ENCODE peak calls at places on chromosomes 3 and 15, in four cellular contexts. R, C, J and B are unnamed samples. For H3K9me3, the result is how much of the 10 kb centered on the place peaks cover.

GRCh38 chr3:2869905-2870304 is 240.3 kb downstream of the IL5RA start:
- DNase-seq in R (no peak), C (no peak), J (no peak), B (no peak)

GRCh38 chr3:107024481-107025153 is 352.6 kb upstream of the CCDC54 start:
- DNase-seq in R (peak), C (no peak), J (no peak), B (no peak)

GRCh38 chr3:179168933-179169332 is 20.8 kb downstream of the PIK3CA start:
- DNase-seq in R (no peak), C (no peak), J (no peak), B (no peak)

GRCh38 chr3:79081285-79081684 is 686.5 kb downstream of the ROBO1 start:
- DNase-seq in R (no peak), C (no peak), J (no peak), B (no peak)

GRCh38 chr3:37144806-37145205 is 29.6 kb downstream of the LRRFIP2 start:
- DNase-seq in R (no peak), C (no peak), J (no peak), B (peak)

GRCh38 chr15:71312194-71312708 is 197.0 kb downstream of the THSD4 start:
- DNase-seq in R (no peak), C (no peak), J (no peak), B (no peak)

GRCh38 chr3:66035763-66036477 is 2.8 kb downstream of the MAGI1 start:
- DNase-seq in R (peak), C (no peak), J (peak), B (no peak)

GRCh38 chr3:186025161-186025560 is 83.7 kb downstream of the ETV5 start:
- DNase-seq in R (peak), C (no peak), J (no peak), B (no peak)

GRCh38 chr15:78131295-78132021 is at the start of gene CIB2:
- DNase-seq in R (peak), C (peak), J (peak), B (peak)

GRCh38 chr15:90553248-90553745 is 23.6 kb downstream of the CRTC3 start:
- DNase-seq in R (peak), C (no peak), J (no peak), B (no peak)

GRCh38 chr3:156575661-156576450 is 20.9 kb upstream of the SSR3 start:
- DNase-seq in R (no peak), C (no peak), J (no peak), B (no peak)

GRCh38 chr15:38216763-38217162 is 35.9 kb upstream of the SPRED1 start:
- DNase-seq in R (no peak), C (no peak), J (no peak), B (no peak)

GRCh38 chr15:77966540-77967290 is 110.8 kb downstream of the TBC1D2B start:
- DNase-seq in R (peak), C (no peak), J (no peak), B (peak)

GRCh38 chr3:135751991-135752390 is 213.5 kb upstream of the PPP2R3A start:
- DNase-seq in R (no peak), C (no peak), J (no peak), B (no peak)

GRCh38 chr15:71447328-71448250 is 332.3 kb downstream of the THSD4 start:
- DNase-seq in R (no peak), C (no peak), J (no peak), B (no peak)

GRCh38 chr3:178646205-178646604 is 110.0 kb downstream of the KCNMB2 start:
- DNase-seq in R (no peak), C (no peak), J (no peak), B (no peak)

GRCh38 chr3:19662516-19662915 is 271.5 kb downstream of the EFHB start:
- DNase-seq in R (no peak), C (no peak), J (no peak), B (no peak)

GRCh38 chr15:67831363-67831762 is 6.1 kb downstream of the SKOR1 start:
- DNase-seq in R (no peak), C (no peak), J (no peak), B (no peak)

GRCh38 chr3:40719660-40720287 is 195.0 kb downstream of the ZNF621 start:
- DNase-seq in R (peak), C (no peak), J (peak), B (no peak)

GRCh38 chr3:79872483-79872882 is 104.7 kb upstream of the ROBO1 start:
- DNase-seq in R (peak), C (no peak), J (no peak), B (no peak)

GRCh38 chr15:30984542-30984941 is 6.9 kb downstream of the MTMR10 start:
- DNase-seq in R (no peak), C (no peak), J (no peak), B (no peak)

GRCh38 chr3:58522759-58523425 is 14.1 kb downstream of the ACOX2 start:
- DNase-seq in R (no peak), C (no peak), J (no peak), B (no peak)

GRCh38 chr3:155585384-155585783 is 159.5 kb downstream of the PLCH1 start:
- DNase-seq in R (no peak), C (no peak), J (peak), B (no peak)

GRCh38 chr15:66850078-66850991 is 148.3 kb downstream of the SMAD6 start:
- DNase-seq in R (peak), C (peak), J (no peak), B (no peak)

GRCh38 chr15:51053571-51053970 is 41.1 kb downstream of the TNFAIP8L3 start:
- DNase-seq in R (no peak), C (no peak), J (no peak), B (no peak)

GRCh38 chr15:100083572-100083971 is 258.2 kb downstream of the ADAMTS17 start:
- DNase-seq in R (no peak), C (peak), J (no peak), B (no peak)

GRCh38 chr3:52317601-52318000 is 1.5 kb downstream of the DNAH1 start:
- DNase-seq in R (peak), C (peak), J (peak), B (peak)

GRCh38 chr15:44029003-44029402 is 166.1 kb downstream of the FRMD5 start:
- DNase-seq in R (peak), C (no peak), J (no peak), B (no peak)

GRCh38 chr3:197730200-197730599 is 6.5 kb downstream of the RUBCN start:
- DNase-seq in R (peak), C (no peak), J (no peak), B (no peak)
- H3K27ac ChIP-seq in R (no peak), C (no peak), J (no peak), B (no peak)

GRCh38 chr3:26108846-26109489 is 319.1 kb downstream of the OXSM start:
- DNase-seq in R (no peak), C (no peak), J (no peak), B (no peak)

GRCh38 chr3:26118165-26118564 is 328.3 kb downstream of the OXSM start:
- DNase-seq in R (no peak), C (no peak), J (no peak), B (no peak)

DNA sequence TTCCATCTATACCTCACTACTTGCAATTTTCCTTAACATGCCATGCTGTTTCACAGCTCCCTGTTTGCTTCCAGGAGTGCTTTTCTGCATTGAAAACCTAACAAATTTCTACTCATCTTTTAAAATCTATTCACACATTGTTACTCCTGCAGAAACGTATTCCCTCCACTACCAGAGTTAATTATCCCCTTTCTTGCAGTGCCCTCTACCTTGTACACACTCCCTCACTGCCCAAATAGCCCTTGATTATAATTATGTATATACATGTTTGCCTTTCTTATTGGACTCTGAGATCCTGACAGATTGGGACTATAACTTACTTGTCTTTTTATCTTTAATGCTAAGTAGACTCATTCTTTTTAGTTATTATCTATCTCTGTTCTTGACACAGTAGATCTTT is 325.0 kb downstream of the OXSM start:
- DNase-seq in R (no peak), C (no peak), J (no peak), B (no peak)
- H3K9me3 ChIP-seq in R (under half), C (under half), J (under half), B (under half)

DNA sequence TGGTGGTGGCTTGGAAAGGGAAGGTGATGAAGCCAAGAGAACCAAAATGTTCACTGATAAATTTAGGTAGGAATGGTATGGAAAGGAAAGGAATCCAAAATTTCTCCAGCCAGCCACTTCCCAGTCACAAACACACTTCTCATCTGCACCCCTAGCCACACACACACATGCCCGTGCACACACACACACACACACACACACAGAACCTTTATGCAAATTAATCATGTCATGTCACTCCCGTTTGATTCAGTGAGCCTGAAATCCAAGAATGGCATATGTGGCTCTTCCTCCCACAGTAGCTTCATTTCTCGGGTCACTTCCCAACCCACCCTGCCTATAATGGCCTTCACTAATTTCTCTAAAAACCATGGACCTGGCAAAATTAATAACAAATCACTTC is 3.1 kb upstream of the HLTF start:
- DNase-seq in R (no peak), C (no peak), J (no peak), B (no peak)
- H3K4me3 ChIP-seq in R (no peak), C (no peak), J (no peak), B (no peak)

GRCh38 chr3:150165396-150166094 is 194.8 kb upstream of the PFN2 start:
- DNase-seq in R (no peak), C (no peak), J (no peak), B (no peak)
- H3K27ac ChIP-seq in R (no peak), C (no peak), J (no peak), B (no peak)

GRCh38 chr3:26102376-26103110 is 312.7 kb downstream of the OXSM start:
- DNase-seq in R (no peak), C (no peak), J (no peak), B (no peak)

GRCh38 chr3:26104856-26105255 is 315.0 kb downstream of the OXSM start:
- DNase-seq in R (no peak), C (no peak), J (no peak), B (no peak)

GRCh38 chr3:26099692-26100091 is 309.8 kb downstream of the OXSM start:
- DNase-seq in R (no peak), C (no peak), J (no peak), B (no peak)

GRCh38 chr3:26100176-26100575 is 310.3 kb downstream of the OXSM start:
- DNase-seq in R (no peak), C (no peak), J (no peak), B (no peak)
- H3K9me3 ChIP-seq in R (under half), C (under half), J (under half), B (under half)

GRCh38 chr15:88802991-88803240 is 320 bp upstream of the ACAN start:
- DNase-seq in R (no peak), C (no peak), J (no peak), B (no peak)

GRCh38 chr15:88805031-88805780 is 2.0 kb downstream of the ACAN start:
- DNase-seq in R (no peak), C (no peak), J (no peak), B (no peak)

GRCh38 chr15:88803241-88803919 is at the start of gene ACAN:
- DNase-seq in R (no peak), C (no peak), J (peak), B (no peak)

GRCh38 chr15:88803920-88804247 is 648 bp downstream of the ACAN start:
- DNase-seq in R (no peak), C (no peak), J (no peak), B (no peak)

GRCh38 chr15:88804257-88804656 is 1.0 kb downstream of the ACAN start:
- DNase-seq in R (no peak), C (no peak), J (no peak), B (no peak)
- H3K4me3 ChIP-seq in R (no peak), C (no peak), J (no peak), B (no peak)

GRCh38 chr3:172099495-172099808 is 60.1 kb downstream of the FNDC3B start:
- DNase-seq in R (no peak), C (no peak), J (no peak), B (no peak)

GRCh38 chr3:172094621-172095557 is 55.5 kb downstream of the FNDC3B start:
- DNase-seq in R (peak), C (no peak), J (no peak), B (no peak)

GRCh38 chr3:172096881-172097420 is 57.6 kb downstream of the FNDC3B start:
- DNase-seq in R (peak), C (no peak), J (no peak), B (no peak)

GRCh38 chr3:172098698-172099494 is 59.5 kb downstream of the FNDC3B start:
- DNase-seq in R (no peak), C (no peak), J (no peak), B (no peak)

GRCh38 chr3:172097585-172097984 is 58.2 kb downstream of the FNDC3B start:
- DNase-seq in R (no peak), C (no peak), J (no peak), B (no peak)
- H3K27ac ChIP-seq in R (peak), C (peak), J (no peak), B (no peak)